ENCODE peak calls at places on chromosomes 1 and 21, in six cellular contexts. F is H9; T is GM03348; V is GM23248; J is activated CD4-positive, CD25-positive, alpha-beta regulatory T cell; Y is nucleus accumbens. I is an unnamed sample.

GRCh38 chr1:30882678-30883388 is 25.7 kb downstream of the SDC3 start:
- DNase-seq in F (no peak), T (no peak), V (no peak), J (no peak), Y (no peak), I (no peak)

GRCh38 chr1:161940866-161941591 is 82.6 kb downstream of the OLFML2B start:
- DNase-seq in F (no peak), T (no peak), V (no peak), J (no peak), Y (no peak), I (no peak)

GRCh38 chr1:171984262-171984661 is 143.0 kb downstream of the DNM3 start:
- DNase-seq in F (no peak), T (no peak), V (peak; percentile 12), J (no peak), Y (no peak), I (peak; percentile 12)

GRCh38 chr1:221840511-221841243 is 98.8 kb upstream of the DUSP10 start:
- DNase-seq in F (no peak), T (peak; percentile 23), V (peak; percentile 53), J (no peak), Y (no peak), I (no peak)

GRCh38 chr1:33735624-33736023 is 128.3 kb upstream of the HMGB4 start:
- DNase-seq in F (no peak), T (peak; percentile 70), V (peak; percentile 64), J (no peak), Y (no peak), I (peak; percentile 4)

GRCh38 chr1:3227372-3227704 is 158.3 kb downstream of the PRDM16 start:
- DNase-seq in F (no peak), T (no peak), V (no peak), J (no peak), Y (no peak), I (no peak)

GRCh38 chr1:234763910-234764309 is 153.9 kb upstream of the IRF2BP2 start:
- DNase-seq in F (no peak), T (no peak), V (no peak), J (no peak), Y (no peak), I (no peak)

GRCh38 chr1:230158422-230159291 is 91.6 kb downstream of the GALNT2 start:
- DNase-seq in F (peak; percentile 17), T (no peak), V (no peak), J (no peak), Y (no peak), I (no peak)

GRCh38 chr1:117653195-117653594 is 47.3 kb downstream of the TENT5C start:
- DNase-seq in F (no peak), T (no peak), V (no peak), J (no peak), Y (no peak), I (no peak)

GRCh38 chr21:46145159-46145839 is 10.1 kb downstream of the FTCD start:
- DNase-seq in F (no peak), T (no peak), V (no peak), J (no peak), Y (no peak), I (no peak)

GRCh38 chr1:60427194-60427593 is 353.6 kb upstream of the C1orf87 start:
- DNase-seq in F (no peak), T (no peak), V (no peak), J (no peak), Y (no peak), I (no peak)

GRCh38 chr1:42340093-42340492 is 5.1 kb upstream of the FOXJ3 start:
- DNase-seq in F (no peak), T (no peak), V (peak; percentile 34), J (no peak), Y (no peak), I (no peak)

GRCh38 chr1:94002046-94002787 is 93.0 kb upstream of the GCLM start:
- DNase-seq in F (no peak), T (no peak), V (no peak), J (no peak), Y (no peak), I (no peak)

GRCh38 chr21:42317826-42318746 is 2.9 kb upstream of the TFF3 start:
- DNase-seq in F (no peak), T (no peak), V (no peak), J (no peak), Y (no peak), I (no peak)

GRCh38 chr1:205436776-205437485 is 15.1 kb upstream of the LEMD1 start:
- DNase-seq in F (no peak), T (no peak), V (no peak), J (no peak), Y (no peak), I (no peak)

GRCh38 chr1:36157973-36158826 is 2.2 kb downstream of the MAP7D1 start:
- DNase-seq in F (no peak), T (peak; percentile 3), V (no peak), J (no peak), Y (no peak), I (no peak)

GRCh38 chr1:174788981-174789380 is 210.8 kb upstream of the CACYBP start:
- DNase-seq in F (no peak), T (peak; percentile 76), V (peak; percentile 95), J (no peak), Y (no peak), I (no peak)

GRCh38 chr1:19336543-19336942 is 24.4 kb downstream of the SLC66A1 start:
- DNase-seq in F (no peak), T (no peak), V (peak; percentile 70), J (no peak), Y (no peak), I (no peak)

GRCh38 chr1:22139066-22139594 is 3.8 kb downstream of the WNT4 start:
- DNase-seq in F (no peak), T (no peak), V (no peak), J (no peak), Y (no peak), I (no peak)

GRCh38 chr21:35619184-35619583 is 441.1 kb downstream of the SETD4 start:
- DNase-seq in F (no peak), T (peak; percentile 27), V (peak; percentile 85), J (no peak), Y (no peak), I (no peak)

GRCh38 chr1:210400043-210400840 is 71.5 kb downstream of the HHAT start:
- DNase-seq in F (peak; percentile 79), T (peak; percentile 87), V (peak; percentile 79), J (no peak), Y (no peak), I (peak; percentile 64)

GRCh38 chr1:147722114-147722513 is 38.3 kb downstream of the GJA5 start:
- DNase-seq in F (peak; percentile 73), T (no peak), V (no peak), J (no peak), Y (no peak), I (no peak)

GRCh38 chr21:46320331-46320801 is 3.3 kb downstream of the C21orf58 start:
- DNase-seq in F (no peak), T (no peak), V (no peak), J (no peak), Y (no peak), I (no peak)

GRCh38 chr1:63320024-63320799 is 2.2 kb upstream of the FOXD3 start:
- DNase-seq in F (peak; percentile 39), T (no peak), V (peak; percentile 32), J (no peak), Y (no peak), I (no peak)

GRCh38 chr1:55363261-55363660 is 148.1 kb upstream of the USP24 start:
- DNase-seq in F (no peak), T (no peak), V (peak; percentile 58), J (no peak), Y (no peak), I (no peak)

GRCh38 chr1:243447342-243447741 is 191.5 kb downstream of the SDCCAG8 start:
- DNase-seq in F (no peak), T (peak; percentile 59), V (peak; percentile 83), J (no peak), Y (no peak), I (no peak)

GRCh38 chr1:116533425-116533820 is 37.4 kb downstream of the CD58 start:
- DNase-seq in F (no peak), T (no peak), V (no peak), J (no peak), Y (no peak), I (no peak)

GRCh38 chr1:10941891-10942541 is 70.4 kb upstream of the TARDBP start:
- DNase-seq in F (peak; percentile 76), T (peak; percentile 92), V (peak; percentile 60), J (peak; percentile 29), Y (no peak), I (no peak)

GRCh38 chr1:119544165-119544762 is 37.3 kb downstream of the HSD3B1 start:
- DNase-seq in F (peak; percentile 65), T (no peak), V (no peak), J (no peak), Y (no peak), I (no peak)

GRCh38 chr1:33188572-33189275 is 6.9 kb upstream of the TRIM62 start:
- DNase-seq in F (no peak), T (no peak), V (peak; percentile 36), J (no peak), Y (no peak), I (no peak)

GRCh38 chr1:178784131-178784536 is 59.1 kb downstream of the RALGPS2 start:
- DNase-seq in F (no peak), T (no peak), V (peak; percentile 3), J (no peak), Y (no peak), I (no peak)

GRCh38 chr1:14215151-14215550 is 383.3 kb upstream of the KAZN start:
- DNase-seq in F (no peak), T (no peak), V (no peak), J (no peak), Y (no peak), I (no peak)

GRCh38 chr1:238438296-238439275 is 547.9 kb upstream of the ZP4 start:
- DNase-seq in F (no peak), T (no peak), V (no peak), J (no peak), Y (no peak), I (no peak)

GRCh38 chr1:171403396-171403795 is 81.9 kb upstream of the PRRC2C start:
- DNase-seq in F (peak; percentile 60), T (no peak), V (peak; percentile 19), J (no peak), Y (no peak), I (no peak)

GRCh38 chr1:215557992-215558626 is 9.0 kb upstream of the KCTD3 start:
- DNase-seq in F (no peak), T (no peak), V (no peak), J (no peak), Y (no peak), I (no peak)

GRCh38 chr1:97138515-97139032 is 417.0 kb downstream of the PTBP2 start:
- DNase-seq in F (no peak), T (no peak), V (no peak), J (no peak), Y (no peak), I (no peak)

GRCh38 chr1:21673277-21673780 is 4.2 kb upstream of the RAP1GAP start:
- DNase-seq in F (peak; percentile 31), T (peak; percentile 85), V (peak; percentile 71), J (no peak), Y (no peak), I (peak; percentile 37)

I was measured in hippocampal formation.